ENCODE peak calls at places on chromosomes 12 and 14, in seven cellular contexts. D, X, I, W, Q, S and G are unnamed samples. For H3K36me3 and H3K27me3, the result is how much of the 10 kb centered on the place peaks cover.

GRCh38 chr12:96989916-96990315 is 82.9 kb downstream of the NEDD1 start:
- DNase-seq in S (no peak), W (no peak), Q (peak), I (no peak), D (peak), X (no peak), G (peak)

GRCh38 chr12:79674629-79675028 is 16.1 kb downstream of the PAWR start:
- DNase-seq in Q (no peak), X (no peak), W (no peak), D (no peak), S (no peak), I (no peak), G (peak)

GRCh38 chr12:14111230-14111865 is 129.9 kb upstream of the GRIN2B start:
- DNase-seq in X (no peak), Q (no peak), D (no peak), S (no peak), W (no peak), I (no peak), G (peak)

GRCh38 chr12:75954076-75954475 is 77.5 kb downstream of the PHLDA1 start:
- DNase-seq in I (no peak), D (no peak), Q (peak), X (peak), S (no peak), W (no peak), G (no peak)

GRCh38 chr12:103599274-103599673 is 12.2 kb downstream of the STAB2 start:
- DNase-seq in I (no peak), X (no peak), Q (no peak), W (no peak), D (no peak), S (no peak), G (no peak)

GRCh38 chr12:115771065-115771464 is 506.4 kb downstream of the MED13L start:
- DNase-seq in D (no peak), X (no peak), Q (no peak), W (no peak), S (no peak), I (no peak), G (peak)

GRCh38 chr14:63193236-63193635 is 11.0 kb upstream of the RHOJ start:
- DNase-seq in I (no peak), D (no peak), Q (no peak), S (no peak), W (no peak), X (no peak), G (no peak)

GRCh38 chr12:89651192-89651591 is 57.4 kb downstream of the ATP2B1 start:
- DNase-seq in S (no peak), Q (no peak), I (no peak), W (no peak), D (no peak), X (no peak), G (peak)

GRCh38 chr14:50961606-50962259 is 17.4 kb upstream of the PYGL start:
- DNase-seq in Q (peak), S (no peak), I (no peak), W (peak), X (peak), D (no peak), G (peak)

GRCh38 chr14:91144425-91145145 is 30.7 kb downstream of the DGLUCY start:
- DNase-seq in X (no peak), W (no peak), D (no peak), S (no peak), I (no peak), Q (peak), G (no peak)

GRCh38 chr14:57212919-57213318 is 55.8 kb downstream of the EXOC5 start:
- DNase-seq in I (no peak), Q (no peak), S (no peak), D (no peak), W (no peak), X (no peak), G (no peak)

GRCh38 chr14:74401504-74402241 is 24.3 kb downstream of the SYNDIG1L start:
- DNase-seq in S (peak), D (peak), I (peak), X (peak), W (no peak), Q (no peak), G (no peak)

GRCh38 chr12:116861331-116861730 is 19.9 kb downstream of the HRK start:
- DNase-seq in X (no peak), D (peak), S (peak), I (peak), Q (no peak), W (peak), G (no peak)

GRCh38 chr12:75177997-75178396 is 31.6 kb downstream of the KCNC2 start:
- DNase-seq in X (peak), W (no peak), Q (peak), I (no peak), S (no peak), D (no peak), G (peak)

GRCh38 chr12:102950107-102950949 is 7.1 kb upstream of the ASCL1 start:
- DNase-seq in S (no peak), W (no peak), X (no peak), I (no peak), D (peak), Q (no peak), G (peak)

GRCh38 chr12:81617915-81618314 is 141.2 kb downstream of the PPFIA2 start:
- DNase-seq in X (no peak), S (no peak), W (no peak), Q (no peak), D (no peak), I (no peak), G (peak)

GRCh38 chr12:67442347-67442841 is 173.2 kb downstream of the CAND1 start:
- DNase-seq in I (no peak), X (no peak), D (peak), S (peak), W (peak), Q (no peak), G (no peak)

GRCh38 chr12:29725587-29726320 is 58.0 kb downstream of the TMTC1 start:
- DNase-seq in D (no peak), W (no peak), Q (peak), I (no peak), X (no peak), S (peak), G (no peak)

GRCh38 chr12:82413994-82414393 is 55.7 kb downstream of the METTL25 start:
- DNase-seq in W (no peak), I (no peak), S (no peak), X (no peak), Q (peak), D (no peak), G (no peak)

GRCh38 chr12:43378448-43378847 is 173.6 kb downstream of the ADAMTS20 start:
- DNase-seq in D (no peak), X (no peak), I (no peak), S (no peak), W (no peak), Q (no peak), G (no peak)

GRCh38 chr12:8996682-8997405 is 7.5 kb downstream of the KLRG1 start:
- DNase-seq in W (no peak), Q (peak), X (peak), D (no peak), S (no peak), I (no peak), G (no peak)

GRCh38 chr14:83860757-83861156 is 1669.2 kb upstream of the FLRT2 start:
- DNase-seq in X (no peak), W (no peak), D (no peak), S (no peak), I (no peak), Q (no peak), G (no peak)

GRCh38 chr12:45969084-45969483 is 21.3 kb downstream of the SCAF11 start:
- DNase-seq in X (no peak), S (no peak), I (no peak), W (no peak), Q (no peak), D (no peak), G (no peak)

GRCh38 chr14:92546347-92547053 is 32.9 kb downstream of the RIN3 start:
- DNase-seq in D (no peak), I (no peak), W (no peak), Q (peak), S (no peak), X (no peak), G (no peak)

GRCh38 chr12:45203767-45204166 is 12.1 kb upstream of the ANO6 start:
- DNase-seq in S (no peak), I (no peak), Q (no peak), W (no peak), X (no peak), D (no peak), G (no peak)

GRCh38 chr14:65832431-65833253 is 420.1 kb downstream of the FUT8 start:
- DNase-seq in X (no peak), I (no peak), Q (peak), D (no peak), S (no peak), W (no peak), G (peak)

GRCh38 chr12:25699454-25699853 is 146.4 kb upstream of the LMNTD1 start:
- DNase-seq in S (no peak), Q (peak), W (no peak), D (no peak), X (no peak), I (no peak), G (no peak)

GRCh38 chr14:69326611-69327010 is 66.7 kb downstream of the GALNT16 start:
- DNase-seq in S (peak), W (no peak), D (no peak), X (no peak), I (peak), Q (no peak), G (no peak)

GRCh38 chr12:56274299-56274698 is 7.6 kb downstream of the COQ10A start:
- DNase-seq in Q (no peak), W (no peak), D (no peak), X (no peak), I (no peak), S (no peak), G (no peak)

DNA sequence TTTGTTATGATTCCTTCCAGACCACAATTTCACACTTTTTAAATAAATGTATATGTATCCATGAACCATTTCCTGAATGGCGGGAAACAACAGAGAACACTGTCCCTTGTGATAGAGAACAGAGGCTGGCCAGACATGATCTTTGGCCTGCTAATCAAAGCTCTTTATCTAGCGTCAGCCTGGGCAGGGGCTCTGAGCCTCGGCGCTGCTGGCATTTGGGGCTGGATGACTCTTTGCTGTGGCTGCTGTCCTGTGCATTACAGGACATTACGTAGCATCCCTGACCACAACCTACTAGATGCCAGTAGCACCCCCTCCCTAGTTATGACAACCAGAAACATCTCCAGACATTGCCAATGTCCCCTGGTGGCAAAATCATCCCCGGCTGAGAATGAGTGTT is 77.7 kb downstream of the DNAH10 start:
- DNase-seq in S (no peak), W (no peak), I (no peak), Q (no peak), D (no peak), X (no peak), G (no peak)
- H3K4me3 ChIP-seq in S (no peak), W (no peak), I (no peak), Q (no peak), D (no peak), X (no peak), G (no peak)

DNA sequence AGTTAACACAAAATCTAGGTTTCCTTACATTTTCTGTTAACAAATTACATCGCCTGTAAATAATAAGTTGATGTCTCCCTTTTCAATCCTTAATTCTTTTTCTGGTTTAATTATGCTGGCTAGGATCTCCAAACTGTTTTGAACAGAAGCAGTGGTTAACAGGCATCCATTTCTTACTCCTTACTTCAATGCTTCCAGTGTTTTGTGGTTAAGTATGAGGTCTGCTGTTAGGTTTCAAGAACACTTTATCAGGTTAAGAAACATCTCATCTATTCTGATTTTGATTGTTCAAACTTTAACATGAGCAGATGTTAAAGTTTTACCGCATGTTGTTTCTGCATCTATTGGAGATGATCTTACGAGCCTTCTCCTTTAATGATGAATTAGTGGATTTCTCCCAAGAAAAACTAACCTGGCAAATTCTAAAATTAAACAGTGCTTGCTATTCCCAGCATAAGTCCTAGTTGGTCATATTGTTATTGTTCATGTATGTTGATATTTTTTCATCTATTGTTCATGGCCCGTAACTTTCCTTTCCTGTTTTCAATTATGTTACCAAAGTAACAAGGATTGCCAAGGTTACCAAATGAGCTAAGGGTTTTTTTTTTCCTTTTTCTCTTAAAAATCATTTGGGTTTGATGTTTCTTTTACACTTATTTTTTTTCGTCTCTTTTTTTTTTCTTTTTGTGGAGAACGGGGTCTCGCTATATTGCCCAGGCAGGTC is 33.4 kb downstream of the POLE start:
- DNase-seq in Q (peak), I (no peak), W (no peak), X (no peak), D (no peak), S (no peak), G (no peak)
- H3K36me3 ChIP-seq in Q (under half), I (under half), W (under half), X (under half), D (under half), S (under half), G (under half)

DNA sequence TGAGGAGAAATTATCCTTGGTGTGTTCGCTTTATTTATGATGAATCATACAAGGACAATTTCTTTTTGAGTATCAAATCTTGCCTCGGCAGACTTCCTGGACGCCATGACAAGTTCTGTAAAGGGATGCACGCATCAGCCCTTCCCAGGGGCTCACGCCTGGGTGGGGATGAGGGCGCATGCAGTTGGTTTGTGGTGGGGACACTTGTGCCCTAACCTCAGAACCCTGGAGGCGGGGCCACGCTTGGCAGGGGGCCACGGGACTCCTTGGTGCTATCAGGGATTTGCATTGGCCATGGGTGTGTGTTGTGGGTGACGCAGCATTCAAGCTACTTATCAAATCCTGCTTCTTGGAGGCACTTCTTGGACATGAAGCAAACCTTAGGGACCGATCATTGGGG is 143.8 kb upstream of the RTL1 start:
- DNase-seq in Q (no peak), I (no peak), S (no peak), D (peak), W (no peak), X (no peak), G (no peak)
- H3K27me3 ChIP-seq in Q (under half), I (under half), S (under half), D (under half), W (under half), X (under half), G (under half)

GRCh38 chr14:61703342-61704129 is 8.2 kb downstream of the HIF1A start:
- DNase-seq in W (no peak), D (no peak), S (no peak), X (no peak), Q (no peak), I (no peak), G (no peak)

GRCh38 chr14:61699092-61699491 is 3.8 kb downstream of the HIF1A start:
- DNase-seq in Q (no peak), W (no peak), I (no peak), S (no peak), D (no peak), X (no peak), G (peak)

GRCh38 chr14:61701946-61702345 is 6.6 kb downstream of the HIF1A start:
- DNase-seq in W (no peak), S (no peak), Q (no peak), X (no peak), D (no peak), I (no peak), G (no peak)

GRCh38 chr14:61698216-61698980 is 3.1 kb downstream of the HIF1A start:
- DNase-seq in D (no peak), W (no peak), I (no peak), Q (peak), S (no peak), X (no peak), G (peak)

GRCh38 chr14:61700104-61700886 is 5.0 kb downstream of the HIF1A start:
- DNase-seq in D (no peak), W (no peak), I (no peak), S (no peak), Q (peak), X (no peak), G (peak)
- H3K4me3 ChIP-seq in D (no peak), W (no peak), I (peak), S (no peak), Q (no peak), X (peak), G (peak)

GRCh38 chr12:122139941-122140340 is 34.1 kb downstream of the IL31 start:
- DNase-seq in X (no peak), D (no peak), S (no peak), I (no peak), W (no peak), Q (no peak), G (no peak)

GRCh38 chr12:122138616-122139015 is 35.4 kb downstream of the IL31 start:
- DNase-seq in Q (no peak), S (no peak), I (no peak), X (no peak), W (no peak), D (no peak), G (no peak)

GRCh38 chr12:122140467-122141257 is 33.4 kb downstream of the IL31 start:
- DNase-seq in I (no peak), X (no peak), Q (no peak), S (no peak), W (no peak), D (no peak), G (no peak)

GRCh38 chr12:122138181-122138580 is 35.8 kb downstream of the IL31 start:
- DNase-seq in I (no peak), X (no peak), D (no peak), S (no peak), Q (no peak), W (no peak), G (no peak)

DNA sequence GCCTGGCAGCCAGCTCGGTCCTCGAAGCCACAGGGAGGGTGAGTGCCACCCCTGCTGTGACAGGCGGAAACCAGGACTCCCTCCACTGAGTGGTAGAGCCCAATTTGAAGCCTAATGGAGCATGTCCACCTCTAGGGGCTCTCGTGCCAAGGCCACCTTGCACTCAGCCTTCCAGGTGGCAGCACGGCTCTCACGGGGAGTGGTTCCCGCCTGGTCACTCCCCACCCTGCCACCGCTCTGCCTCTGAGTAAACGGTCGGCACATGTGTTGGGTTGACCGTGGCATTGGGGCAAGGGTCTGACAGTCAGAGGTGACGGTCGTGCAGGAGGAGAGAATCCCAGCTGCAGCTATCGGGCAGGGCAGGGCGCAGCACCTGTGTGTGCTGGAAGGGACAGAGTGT is 34.8 kb downstream of the IL31 start:
- DNase-seq in X (no peak), D (no peak), W (no peak), S (no peak), I (no peak), Q (no peak), G (no peak)
- H3K36me3 ChIP-seq in X (under half), D (under half), W (under half), S (half or more), I (under half), Q (under half), G (under half)

GRCh38 chr12:65908147-65908546 is 83.9 kb downstream of the HMGA2 start:
- DNase-seq in Q (no peak), S (no peak), I (no peak), W (no peak), X (no peak), D (no peak), G (no peak)

GRCh38 chr12:65911321-65911720 is 87.0 kb downstream of the HMGA2 start:
- DNase-seq in Q (peak), I (no peak), D (peak), S (peak), X (no peak), W (peak), G (no peak)

GRCh38 chr12:65903680-65904403 is 79.6 kb downstream of the HMGA2 start:
- DNase-seq in I (no peak), Q (no peak), W (no peak), D (no peak), S (no peak), X (no peak), G (no peak)

GRCh38 chr12:65905941-65906471 is 81.7 kb downstream of the HMGA2 start:
- DNase-seq in Q (no peak), X (no peak), I (no peak), W (no peak), S (no peak), D (no peak), G (no peak)

DNA sequence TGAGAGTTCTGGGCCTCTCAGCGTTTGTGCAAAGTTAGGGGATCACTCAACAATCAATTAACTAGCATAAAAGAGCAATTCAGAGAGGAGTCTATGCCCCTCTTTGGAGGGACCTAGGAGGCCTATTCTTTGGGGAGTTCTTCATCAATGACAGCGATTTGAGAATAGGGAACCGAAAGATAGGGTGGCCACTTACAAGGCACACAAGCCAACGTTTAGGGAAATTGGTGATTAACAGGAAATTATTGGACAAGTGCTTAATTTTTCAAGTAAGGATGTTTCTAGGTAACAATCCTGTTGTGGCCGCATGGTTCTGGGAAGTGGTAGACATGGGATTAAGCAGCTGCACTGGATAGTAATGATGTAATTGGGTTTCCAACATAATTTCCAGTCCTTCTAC is 83.2 kb downstream of the HMGA2 start:
- DNase-seq in I (no peak), W (no peak), D (no peak), S (no peak), X (no peak), Q (no peak), G (no peak)
- H3K27me3 ChIP-seq in I (under half), W (under half), D (under half), S (under half), X (under half), Q (under half), G (under half)

DNA sequence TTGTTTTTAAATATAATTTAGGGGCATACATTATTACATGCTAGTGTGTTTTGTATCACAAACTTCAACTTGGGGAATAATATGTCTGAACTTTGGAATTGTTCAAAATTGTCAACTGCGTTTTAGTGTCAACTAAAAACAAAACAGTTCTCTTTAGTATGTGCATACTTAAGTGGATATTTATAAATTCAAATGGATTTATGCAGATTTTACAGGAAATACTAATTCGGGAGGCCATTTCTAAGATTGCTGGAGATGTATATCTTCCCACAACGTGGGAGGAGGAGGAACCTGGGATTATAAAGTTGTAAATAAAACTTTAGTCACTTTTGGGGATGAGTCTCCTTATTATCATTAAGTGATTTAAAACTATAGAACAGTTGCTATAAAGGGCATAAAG is 2.5 kb downstream of the PDE3A start:
- DNase-seq in D (no peak), S (no peak), W (no peak), Q (peak), I (no peak), X (no peak), G (no peak)
- H3K4me3 ChIP-seq in D (no peak), S (peak), W (no peak), Q (peak), I (peak), X (peak), G (no peak)